ENCODE peak calls at places on chromosomes 3 and 15, in four cellular contexts. N, U, K and S are unnamed samples.

GRCh38 chr15:66412213-66412612 is 25.5 kb downstream of the MAP2K1 start:
- DNase-seq in U (no peak), K (no peak), N (no peak), S (no peak)

GRCh38 chr15:90174140-90174891 is 26.8 kb upstream of the SEMA4B start:
- DNase-seq in N (no peak), K (peak), U (no peak), S (no peak)

GRCh38 chr3:99499235-99499798 is 139.1 kb upstream of the COL8A1 start:
- DNase-seq in K (peak), N (peak), U (peak), S (peak)

GRCh38 chr15:99925661-99926461 is 192.6 kb upstream of the LYSMD4 start:
- DNase-seq in U (peak), N (peak), K (peak), S (peak)

GRCh38 chr15:100902436-100903190 is 16.5 kb upstream of the LRRK1 start:
- DNase-seq in N (no peak), K (peak), U (peak), S (no peak)

GRCh38 chr15:80693682-80694623 is 1.2 kb upstream of the ABHD17C start:
- DNase-seq in U (peak), N (no peak), K (no peak), S (no peak)

GRCh38 chr3:126417461-126418255 is 22.9 kb downstream of the CFAP100 start:
- DNase-seq in N (no peak), U (no peak), K (peak), S (no peak)

GRCh38 chr3:158569717-158570244 is 1.2 kb upstream of the MLF1 start:
- DNase-seq in U (no peak), K (no peak), N (no peak), S (no peak)

GRCh38 chr3:32448686-32449474 is 53.8 kb downstream of the CMTM6 start:
- DNase-seq in U (no peak), K (no peak), N (no peak), S (no peak)

GRCh38 chr3:37014620-37015019 is 21.3 kb downstream of the MLH1 start:
- DNase-seq in K (no peak), N (no peak), U (no peak), S (no peak)

GRCh38 chr3:54599741-54600140 is 328.1 kb downstream of the LRTM1 start:
- DNase-seq in N (no peak), U (no peak), K (peak), S (no peak)

GRCh38 chr15:33425149-33425548 is 114.4 kb downstream of the RYR3 start:
- DNase-seq in K (no peak), U (no peak), N (no peak), S (no peak)

GRCh38 chr3:195813916-195814486 is 2.3 kb upstream of the MUC4 start:
- DNase-seq in U (no peak), K (no peak), N (no peak), S (no peak)

GRCh38 chr3:159941043-159941994 is 47.3 kb upstream of the IL12A start:
- DNase-seq in K (no peak), U (peak), N (no peak), S (no peak)

GRCh38 chr15:33735143-33735542 is 233.2 kb upstream of the CHRM5 start:
- DNase-seq in U (no peak), N (no peak), K (no peak), S (peak)

GRCh38 chr15:83398591-83398990 is 48.5 kb upstream of the SH3GL3 start:
- DNase-seq in U (peak), N (no peak), K (no peak), S (no peak)

GRCh38 chr3:12560505-12561188 is 3.8 kb downstream of the MKRN2 start:
- DNase-seq in U (no peak), K (no peak), N (no peak), S (no peak)

GRCh38 chr3:57383838-57384237 is 91.4 kb upstream of the ASB14 start:
- DNase-seq in N (no peak), U (no peak), K (no peak), S (no peak)

GRCh38 chr3:8938021-8938420 is 25.3 kb downstream of the RAD18 start:
- DNase-seq in U (peak), K (no peak), N (peak), S (peak)

GRCh38 chr15:33789141-33789540 is 179.2 kb upstream of the CHRM5 start:
- DNase-seq in K (no peak), U (no peak), N (no peak), S (peak)

GRCh38 chr3:152961323-152961722 is 126.4 kb downstream of the P2RY1 start:
- DNase-seq in U (peak), N (peak), K (peak), S (peak)

GRCh38 chr3:46501702-46502101 is 3.9 kb downstream of the RTP3 start:
- DNase-seq in K (no peak), N (no peak), U (no peak), S (no peak)

GRCh38 chr15:76930831-76931396 is 635 bp upstream of the RCN2 start:
- DNase-seq in K (no peak), U (no peak), N (no peak), S (no peak)

GRCh38 chr3:120713262-120713661 is 29.1 kb downstream of the RABL3 start:
- DNase-seq in K (no peak), U (no peak), N (no peak), S (no peak)

GRCh38 chr3:120568624-120569023 is 27.5 kb upstream of the NDUFB4 start:
- DNase-seq in N (no peak), U (no peak), K (no peak), S (no peak)

GRCh38 chr3:164236856-164237255 is 841.4 kb downstream of the SI start:
- DNase-seq in N (no peak), K (no peak), U (peak), S (no peak)

GRCh38 chr3:177195242-177195940 is 1.9 kb downstream of the TBL1XR1 start:
- DNase-seq in N (no peak), K (peak), U (peak), S (peak)

GRCh38 chr3:183117046-183117445 is 17.8 kb upstream of the MCCC1 start:
- DNase-seq in N (no peak), K (no peak), U (no peak), S (no peak)

GRCh38 chr3:58106640-58107039 is 98.4 kb downstream of the FLNB start:
- DNase-seq in K (no peak), U (no peak), N (no peak), S (no peak)

GRCh38 chr3:72814308-72814707 is 33.9 kb downstream of the SHQ1 start:
- DNase-seq in K (no peak), N (no peak), U (no peak), S (no peak)

GRCh38 chr3:54900954-54901591 is 26.8 kb downstream of the LRTM1 start:
- DNase-seq in U (no peak), K (no peak), N (no peak), S (no peak)

GRCh38 chr3:29370021-29370420 is 89.2 kb downstream of the RBMS3 start:
- DNase-seq in K (no peak), U (no peak), N (no peak), S (no peak)

GRCh38 chr15:22827125-22827524 is 11.3 kb upstream of the NIPA2 start:
- DNase-seq in K (no peak), U (no peak), N (no peak), S (no peak)

GRCh38 chr15:87916208-87916607 is 340.3 kb downstream of the NTRK3 start:
- DNase-seq in K (no peak), U (no peak), N (no peak), S (no peak)

GRCh38 chr15:68558318-68559305 is 20.2 kb upstream of the CORO2B start:
- DNase-seq in K (no peak), U (no peak), N (no peak), S (peak)

GRCh38 chr15:48710952-48711495 is 65.5 kb upstream of the FBN1 start:
- DNase-seq in N (no peak), U (no peak), K (no peak), S (peak)

GRCh38 chr3:37117548-37117947 is 56.8 kb downstream of the LRRFIP2 start:
- DNase-seq in U (no peak), N (no peak), K (no peak), S (no peak)

GRCh38 chr3:111739241-111739952 is 119.7 kb upstream of the PHLDB2 start:
- DNase-seq in K (no peak), U (peak), N (peak), S (no peak)

GRCh38 chr15:41971089-41971892 is 1.1 kb downstream of the EHD4 start:
- DNase-seq in N (peak), U (peak), K (peak), S (peak)

GRCh38 chr15:41968738-41969137 is 3.6 kb downstream of the EHD4 start:
- DNase-seq in U (no peak), K (no peak), N (no peak), S (no peak)

GRCh38 chr15:41970456-41970855 is 1.9 kb downstream of the EHD4 start:
- DNase-seq in N (no peak), U (no peak), K (no peak), S (no peak)

GRCh38 chr15:41971893-41972340 is 440 bp downstream of the EHD4 start:
- DNase-seq in N (no peak), K (peak), U (no peak), S (peak)

GRCh38 chr15:41969851-41970431 is 2.4 kb downstream of the EHD4 start:
- DNase-seq in K (no peak), U (peak), N (no peak), S (no peak)
- H3K9ac ChIP-seq in K (no peak), U (no peak), N (no peak), S (no peak)

GRCh38 chr15:69591905-69592508 is 139.4 kb downstream of the RPLP1 start:
- DNase-seq in K (no peak), N (no peak), U (peak), S (no peak)
- H3K4me3 ChIP-seq in K (no peak), N (no peak), U (peak), S (no peak)

GRCh38 chr3:23325466-23326065 is 122.4 kb downstream of the UBE2E2 start:
- DNase-seq in K (no peak), N (no peak), U (peak), S (no peak)
- TF ChIP-seq EZH2phosphoT487 in K (no peak), N (no peak), U (no peak), S (no peak)

GRCh38 chr15:39624806-39625205 is 43.9 kb downstream of the THBS1 start:
- DNase-seq in U (peak), K (no peak), N (no peak), S (no peak)
- H3K9ac ChIP-seq in U (no peak), K (no peak), N (no peak), S (no peak)

GRCh38 chr3:43995929-43996378 is 245.7 kb upstream of the TOPAZ1 start:
- DNase-seq in U (no peak), K (no peak), N (no peak), S (peak)
- H3K4me3 ChIP-seq in U (no peak), K (peak), N (no peak), S (peak)

GRCh38 chr3:127857270-127857801 is 35.0 kb upstream of the MGLL start:
- DNase-seq in N (no peak), K (peak), U (no peak), S (no peak)
- TF ChIP-seq EZH2phosphoT487 in N (no peak), K (no peak), U (no peak), S (no peak)

GRCh38 chr15:93121994-93122910 is 33.2 kb upstream of the RGMA start:
- DNase-seq in K (no peak), N (no peak), U (no peak), S (peak)

GRCh38 chr15:93124126-93124525 is 35.1 kb upstream of the RGMA start:
- DNase-seq in N (no peak), U (no peak), K (no peak), S (peak)

GRCh38 chr15:93130111-93130510 is 41.1 kb upstream of the RGMA start:
- DNase-seq in N (no peak), U (no peak), K (peak), S (no peak)

GRCh38 chr15:93127286-93127685 is 38.3 kb upstream of the RGMA start:
- DNase-seq in N (no peak), U (no peak), K (no peak), S (no peak)

DNA sequence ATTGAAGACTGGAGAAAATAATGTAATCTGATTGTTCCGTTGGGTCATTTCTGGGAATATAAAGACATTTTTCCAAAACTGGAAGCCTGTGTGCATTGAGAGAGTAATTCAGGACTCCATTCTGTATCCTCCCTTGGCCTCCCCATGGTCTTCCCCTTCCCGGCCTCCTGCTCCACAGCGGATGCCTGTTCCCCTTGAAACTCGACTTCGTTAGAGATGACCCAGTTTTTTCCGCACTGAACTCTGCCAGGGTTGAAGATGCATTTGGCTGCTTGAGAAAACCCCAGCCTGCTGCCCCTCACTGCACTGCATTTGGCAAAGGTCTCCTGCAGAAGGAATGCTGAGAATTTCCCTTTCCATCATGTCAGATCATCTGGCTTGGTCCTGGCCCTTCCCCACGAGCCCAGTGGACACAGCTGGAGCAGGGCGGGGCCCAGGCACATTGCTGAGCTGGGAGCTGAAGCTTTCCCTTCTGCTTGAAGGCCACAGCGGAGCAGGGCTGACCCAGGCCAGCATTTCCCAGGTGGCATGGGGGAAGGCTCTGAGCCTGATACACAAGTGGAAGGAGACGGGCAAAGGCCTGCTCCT is 37.6 kb upstream of the RGMA start:
- DNase-seq in N (no peak), K (no peak), U (no peak), S (no peak)
- H3K9ac ChIP-seq in N (no peak), K (no peak), U (no peak), S (no peak)

GRCh38 chr15:85282504-85283115 is 97.8 kb upstream of the AKAP13 start:
- DNase-seq in U (peak), K (no peak), N (no peak), S (no peak)
- H3K4me3 ChIP-seq in U (no peak), K (no peak), N (no peak), S (no peak)